ENCODE peak calls at places on chromosomes 11 and 22, in eight cellular contexts. S, K, I, Q, X, M, H and J are unnamed samples.

GRCh38 chr11:56841210-56841810 is 92.8 kb upstream of the OR9G4 start:
- DNase-seq in S (peak), Q (no peak), I (peak), K (peak), H (peak), M (no peak), X (no peak), J (peak)

GRCh38 chr11:121550247-121551132 is 97.7 kb upstream of the SORL1-AS1 start:
- DNase-seq in I (no peak), S (no peak), K (no peak), Q (no peak), H (no peak), M (no peak), X (no peak), J (no peak)

GRCh38 chr22:28183078-28183870 is 264.2 kb upstream of the PITPNB start:
- DNase-seq in S (no peak), Q (no peak), H (no peak), X (no peak), M (no peak), K (no peak), I (no peak), J (no peak)

GRCh38 chr11:122100222-122101080 is 15.6 kb downstream of the BLID start:
- DNase-seq in I (peak), Q (peak), M (no peak), K (no peak), H (no peak), X (no peak), S (no peak), J (no peak)

GRCh38 chr11:119113716-119114115 is 6.6 kb downstream of the C2CD2L start:
- DNase-seq in K (no peak), H (no peak), Q (no peak), M (no peak), S (no peak), X (no peak), I (no peak), J (no peak)

GRCh38 chr11:108734956-108735559 is 70.2 kb downstream of the DDX10 start:
- DNase-seq in X (no peak), I (no peak), K (no peak), S (no peak), M (no peak), Q (no peak), H (no peak), J (peak)

GRCh38 chr11:35231074-35231473 is 92.1 kb downstream of the CD44 start:
- DNase-seq in M (no peak), I (no peak), K (no peak), X (no peak), Q (no peak), S (no peak), H (no peak), J (no peak)

GRCh38 chr22:43811777-43812148 is 342 bp downstream of the EFCAB6 start:
- DNase-seq in I (peak), S (no peak), H (peak), K (no peak), M (no peak), X (no peak), Q (no peak), J (peak)

GRCh38 chr11:111176603-111177002 is 68.9 kb upstream of the POU2AF2 start:
- DNase-seq in I (no peak), Q (no peak), H (no peak), M (no peak), X (no peak), S (no peak), K (no peak), J (no peak)

GRCh38 chr11:12076840-12077534 is 33.4 kb upstream of the MICAL2 start:
- DNase-seq in Q (no peak), M (no peak), S (no peak), X (no peak), H (no peak), K (no peak), I (no peak), J (peak)

GRCh38 chr11:131302831-131303230 is 67.6 kb upstream of the NTM start:
- DNase-seq in M (no peak), H (no peak), S (no peak), Q (no peak), I (no peak), X (no peak), K (no peak), J (no peak)

GRCh38 chr11:79487412-79487811 is 46.6 kb upstream of the TENM4 start:
- DNase-seq in Q (no peak), I (no peak), K (no peak), M (no peak), H (no peak), S (no peak), X (no peak), J (no peak)